ENCODE peak calls at places on chromosomes 2 and 18, in six cellular contexts. One of them, this sample, is unnamed.

GRCh38 chr18:79528846-79529245 is 133.1 kb downstream of the NFATC1 start:
- DNase-seq in H1: peak
- DNase-seq in mesenchymal stem cell: peak
- DNase-seq in mesendoderm: peak
- DNase-seq in IMR-90: peak
- DNase-seq in neuronal stem cell: peak
- DNase-seq in this sample: peak

GRCh38 chr2:137975280-137976271 is 11.3 kb downstream of the HNMT start:
- DNase-seq in IMR-90: no peak
- DNase-seq in mesenchymal stem cell: no peak
- DNase-seq in mesendoderm: peak
- DNase-seq in neuronal stem cell: no peak
- DNase-seq in H1: no peak
- DNase-seq in this sample: no peak

GRCh38 chr18:62566199-62566598 is 43.4 kb downstream of the ZCCHC2 start:
- DNase-seq in H1: no peak
- DNase-seq in IMR-90: peak
- DNase-seq in neuronal stem cell: no peak
- DNase-seq in mesendoderm: peak
- DNase-seq in mesenchymal stem cell: peak
- DNase-seq in this sample: peak

GRCh38 chr2:213834331-213834730 is 550.1 kb downstream of the SPAG16 start:
- DNase-seq in IMR-90: peak
- DNase-seq in neuronal stem cell: no peak
- DNase-seq in mesendoderm: peak
- DNase-seq in H1: no peak
- DNase-seq in mesenchymal stem cell: peak
- DNase-seq in this sample: peak

GRCh38 chr2:104599802-104600510 is 254.0 kb upstream of the POU3F3 start:
- DNase-seq in IMR-90: no peak
- DNase-seq in mesenchymal stem cell: no peak
- DNase-seq in H1: no peak
- DNase-seq in neuronal stem cell: no peak
- DNase-seq in mesendoderm: no peak
- DNase-seq in this sample: no peak

GRCh38 chr2:179546656-179547055 is 282.0 kb upstream of the SESTD1 start:
- DNase-seq in neuronal stem cell: no peak
- DNase-seq in IMR-90: no peak
- DNase-seq in mesenchymal stem cell: peak
- DNase-seq in H1: no peak
- DNase-seq in mesendoderm: no peak
- DNase-seq in this sample: no peak

GRCh38 chr2:85791704-85792565 is 38.1 kb downstream of the ATOH8 start:
- DNase-seq in mesendoderm: no peak
- DNase-seq in mesenchymal stem cell: no peak
- DNase-seq in H1: no peak
- DNase-seq in neuronal stem cell: no peak
- DNase-seq in IMR-90: no peak
- DNase-seq in this sample: no peak

GRCh38 chr18:75218064-75218463 is 7.5 kb downstream of the TSHZ1 start:
- DNase-seq in neuronal stem cell: no peak
- DNase-seq in H1: no peak
- DNase-seq in mesendoderm: no peak
- DNase-seq in mesenchymal stem cell: no peak
- DNase-seq in IMR-90: no peak
- DNase-seq in this sample: no peak

GRCh38 chr18:36493349-36494281 is 196.1 kb downstream of the FHOD3 start:
- DNase-seq in H1: no peak
- DNase-seq in IMR-90: peak
- DNase-seq in neuronal stem cell: no peak
- DNase-seq in mesenchymal stem cell: no peak
- DNase-seq in mesendoderm: peak
- DNase-seq in this sample: no peak

GRCh38 chr2:230660294-230661060 is 52.2 kb upstream of the CAB39 start:
- DNase-seq in neuronal stem cell: no peak
- DNase-seq in mesenchymal stem cell: peak
- DNase-seq in H1: no peak
- DNase-seq in IMR-90: no peak
- DNase-seq in mesendoderm: no peak
- DNase-seq in this sample: no peak

GRCh38 chr2:56803596-56803995 is 619.8 kb downstream of the CCDC85A start:
- DNase-seq in neuronal stem cell: no peak
- DNase-seq in IMR-90: no peak
- DNase-seq in H1: no peak
- DNase-seq in mesendoderm: no peak
- DNase-seq in mesenchymal stem cell: no peak
- DNase-seq in this sample: no peak

GRCh38 chr2:239302808-239303557 is 97.8 kb downstream of the HDAC4 start:
- DNase-seq in neuronal stem cell: no peak
- DNase-seq in IMR-90: no peak
- DNase-seq in mesenchymal stem cell: no peak
- DNase-seq in mesendoderm: no peak
- DNase-seq in H1: no peak
- DNase-seq in this sample: no peak

GRCh38 chr18:45739848-45740247 is 15.9 kb downstream of the SLC14A1 start:
- DNase-seq in mesendoderm: peak
- DNase-seq in H1: no peak
- DNase-seq in IMR-90: no peak
- DNase-seq in neuronal stem cell: no peak
- DNase-seq in mesenchymal stem cell: no peak
- DNase-seq in this sample: no peak
- H3K23ac ChIP-seq in mesendoderm: peak
- H3K23ac ChIP-seq in H1: no peak
- H3K23ac ChIP-seq in IMR-90: no peak
- H3K23ac ChIP-seq in neuronal stem cell: no peak
- H3K23ac ChIP-seq in mesenchymal stem cell: no peak
- H3K23ac ChIP-seq in this sample: no peak

GRCh38 chr18:33578371-33579146 is 540 bp downstream of the ASXL3 start:
- DNase-seq in mesenchymal stem cell: peak
- DNase-seq in IMR-90: no peak
- DNase-seq in H1: peak
- DNase-seq in mesendoderm: peak
- DNase-seq in neuronal stem cell: peak
- DNase-seq in this sample: no peak

GRCh38 chr18:33579868-33580205 is 1.8 kb downstream of the ASXL3 start:
- DNase-seq in H1: no peak
- DNase-seq in IMR-90: no peak
- DNase-seq in mesendoderm: peak
- DNase-seq in neuronal stem cell: no peak
- DNase-seq in mesenchymal stem cell: no peak
- DNase-seq in this sample: no peak

GRCh38 chr18:33580540-33580939 is 2.5 kb downstream of the ASXL3 start:
- DNase-seq in mesenchymal stem cell: no peak
- DNase-seq in neuronal stem cell: no peak
- DNase-seq in IMR-90: no peak
- DNase-seq in H1: no peak
- DNase-seq in mesendoderm: no peak
- DNase-seq in this sample: no peak

GRCh38 chr18:33577688-33578370 is at the start of gene ASXL3:
- DNase-seq in neuronal stem cell: peak
- DNase-seq in IMR-90: no peak
- DNase-seq in mesenchymal stem cell: peak
- DNase-seq in mesendoderm: peak
- DNase-seq in H1: peak
- DNase-seq in this sample: no peak

GRCh38 chr18:33579147-33579867 is 1.3 kb downstream of the ASXL3 start:
- DNase-seq in neuronal stem cell: peak
- DNase-seq in IMR-90: no peak
- DNase-seq in mesendoderm: no peak
- DNase-seq in H1: no peak
- DNase-seq in mesenchymal stem cell: no peak
- DNase-seq in this sample: no peak
- H3K23ac ChIP-seq in neuronal stem cell: no peak
- H3K23ac ChIP-seq in IMR-90: peak
- H3K23ac ChIP-seq in mesendoderm: peak
- H3K23ac ChIP-seq in H1: peak
- H3K23ac ChIP-seq in mesenchymal stem cell: no peak
- H3K23ac ChIP-seq in this sample: no peak

GRCh38 chr2:31805688-31806087 is 205.1 kb downstream of the MEMO1 start:
- DNase-seq in H1: no peak
- DNase-seq in mesendoderm: no peak
- DNase-seq in neuronal stem cell: peak
- DNase-seq in mesenchymal stem cell: no peak
- DNase-seq in IMR-90: no peak
- DNase-seq in this sample: no peak
- H3K23ac ChIP-seq in H1: no peak
- H3K23ac ChIP-seq in mesendoderm: no peak
- H3K23ac ChIP-seq in neuronal stem cell: peak
- H3K23ac ChIP-seq in mesenchymal stem cell: no peak
- H3K23ac ChIP-seq in IMR-90: no peak
- H3K23ac ChIP-seq in this sample: peak

GRCh38 chr2:26039603-26040367 is 5.9 kb downstream of the RAB10 start:
- DNase-seq in H1: no peak
- DNase-seq in IMR-90: no peak
- DNase-seq in mesenchymal stem cell: no peak
- DNase-seq in neuronal stem cell: no peak
- DNase-seq in mesendoderm: no peak
- DNase-seq in this sample: peak

GRCh38 chr2:26033769-26034596 is at the start of gene RAB10:
- DNase-seq in neuronal stem cell: peak
- DNase-seq in mesendoderm: peak
- DNase-seq in H1: peak
- DNase-seq in mesenchymal stem cell: peak
- DNase-seq in IMR-90: peak
- DNase-seq in this sample: peak

GRCh38 chr2:26033270-26033768 is 565 bp upstream of the RAB10 start:
- DNase-seq in neuronal stem cell: peak
- DNase-seq in H1: peak
- DNase-seq in mesenchymal stem cell: peak
- DNase-seq in mesendoderm: peak
- DNase-seq in IMR-90: peak
- DNase-seq in this sample: peak

GRCh38 chr2:26035110-26035728 is 1.3 kb downstream of the RAB10 start:
- DNase-seq in IMR-90: peak
- DNase-seq in mesenchymal stem cell: peak
- DNase-seq in H1: no peak
- DNase-seq in mesendoderm: peak
- DNase-seq in neuronal stem cell: no peak
- DNase-seq in this sample: no peak

GRCh38 chr2:26034597-26035067 is 748 bp downstream of the RAB10 start:
- DNase-seq in mesenchymal stem cell: peak
- DNase-seq in mesendoderm: peak
- DNase-seq in neuronal stem cell: no peak
- DNase-seq in H1: no peak
- DNase-seq in IMR-90: peak
- DNase-seq in this sample: no peak
- H3K23ac ChIP-seq in mesenchymal stem cell: no peak
- H3K23ac ChIP-seq in mesendoderm: peak
- H3K23ac ChIP-seq in neuronal stem cell: peak
- H3K23ac ChIP-seq in H1: no peak
- H3K23ac ChIP-seq in IMR-90: peak
- H3K23ac ChIP-seq in this sample: peak

GRCh38 chr2:203744091-203744490 is 37.7 kb downstream of the CD28 start:
- DNase-seq in mesendoderm: no peak
- DNase-seq in H1: no peak
- DNase-seq in IMR-90: no peak
- DNase-seq in neuronal stem cell: no peak
- DNase-seq in mesenchymal stem cell: no peak
- DNase-seq in this sample: no peak

GRCh38 chr2:203745267-203745666 is 38.8 kb downstream of the CD28 start:
- DNase-seq in IMR-90: no peak
- DNase-seq in neuronal stem cell: no peak
- DNase-seq in mesendoderm: no peak
- DNase-seq in H1: no peak
- DNase-seq in mesenchymal stem cell: no peak
- DNase-seq in this sample: no peak

GRCh38 chr2:203751886-203752285 is 45.4 kb downstream of the CD28 start:
- DNase-seq in mesenchymal stem cell: no peak
- DNase-seq in H1: no peak
- DNase-seq in neuronal stem cell: no peak
- DNase-seq in IMR-90: peak
- DNase-seq in mesendoderm: no peak
- DNase-seq in this sample: no peak

GRCh38 chr2:203750669-203751068 is 44.2 kb downstream of the CD28 start:
- DNase-seq in IMR-90: no peak
- DNase-seq in neuronal stem cell: no peak
- DNase-seq in H1: no peak
- DNase-seq in mesenchymal stem cell: no peak
- DNase-seq in mesendoderm: no peak
- DNase-seq in this sample: no peak

DNA sequence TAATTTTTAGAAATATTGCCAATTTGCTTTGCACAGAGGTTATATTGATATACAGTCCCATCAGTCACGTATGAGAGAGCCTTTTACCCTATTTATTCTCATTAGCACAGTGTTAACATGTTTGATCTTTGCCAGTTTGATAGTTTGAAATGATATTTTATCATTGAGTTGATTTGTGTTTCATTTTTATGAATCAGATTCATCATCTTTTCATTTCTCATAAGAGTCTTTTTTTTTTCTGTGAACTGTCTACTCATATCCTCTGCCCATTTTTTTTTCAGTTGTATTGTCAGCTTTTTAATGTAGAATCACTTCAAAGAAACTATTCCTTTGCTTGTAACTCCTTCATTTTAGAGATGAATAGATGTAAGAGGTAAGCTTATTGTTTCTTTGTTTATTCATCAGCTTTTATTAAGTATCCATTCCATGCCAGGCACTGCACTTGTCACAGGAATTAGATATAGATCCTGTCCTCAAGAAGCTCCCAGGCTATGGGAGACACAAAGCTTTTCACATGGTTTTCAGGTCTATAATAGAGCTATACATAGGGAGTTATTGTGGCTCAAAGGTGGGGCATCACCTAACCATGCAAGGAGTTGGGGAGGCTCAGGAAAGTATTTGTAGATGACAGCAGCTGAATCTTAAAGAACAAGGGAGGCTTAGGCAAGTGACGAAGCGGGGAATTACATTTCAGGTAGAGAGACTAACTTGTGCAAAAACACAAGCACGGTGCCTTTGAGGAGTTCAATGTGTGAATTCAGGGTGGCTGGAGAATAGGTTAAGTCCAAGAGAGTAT is 42.1 kb downstream of the CD28 start:
- DNase-seq in IMR-90: no peak
- DNase-seq in H1: no peak
- DNase-seq in neuronal stem cell: no peak
- DNase-seq in mesenchymal stem cell: no peak
- DNase-seq in mesendoderm: no peak
- DNase-seq in this sample: no peak
- H3K23ac ChIP-seq in IMR-90: no peak
- H3K23ac ChIP-seq in H1: no peak
- H3K23ac ChIP-seq in neuronal stem cell: no peak
- H3K23ac ChIP-seq in mesenchymal stem cell: no peak
- H3K23ac ChIP-seq in mesendoderm: no peak
- H3K23ac ChIP-seq in this sample: no peak

GRCh38 chr2:175445276-175445675 is 263.8 kb upstream of the ATP5MC3 start:
- DNase-seq in neuronal stem cell: no peak
- DNase-seq in IMR-90: no peak
- DNase-seq in H1: no peak
- DNase-seq in mesenchymal stem cell: no peak
- DNase-seq in mesendoderm: peak
- DNase-seq in this sample: no peak
- H3K23ac ChIP-seq in neuronal stem cell: no peak
- H3K23ac ChIP-seq in IMR-90: no peak
- H3K23ac ChIP-seq in H1: no peak
- H3K23ac ChIP-seq in mesenchymal stem cell: no peak
- H3K23ac ChIP-seq in mesendoderm: no peak
- H3K23ac ChIP-seq in this sample: no peak

GRCh38 chr18:54580202-54580729 is 10.8 kb upstream of the DYNAP start:
- DNase-seq in mesenchymal stem cell: no peak
- DNase-seq in IMR-90: no peak
- DNase-seq in neuronal stem cell: no peak
- DNase-seq in mesendoderm: no peak
- DNase-seq in H1: no peak
- DNase-seq in this sample: no peak
- H3K23ac ChIP-seq in mesenchymal stem cell: no peak
- H3K23ac ChIP-seq in IMR-90: no peak
- H3K23ac ChIP-seq in neuronal stem cell: no peak
- H3K23ac ChIP-seq in mesendoderm: no peak
- H3K23ac ChIP-seq in H1: no peak
- H3K23ac ChIP-seq in this sample: no peak

This sample was measured in trophoblast cell.